ENCODE peak calls at places on chromosomes 11 and 22, in five cellular contexts. One of them, this sample, is unnamed.

GRCh38 chr11:20127671-20128527 is 32.4 kb downstream of the DBX1 start:
- DNase-seq in activated T-helper 1 cell treated with anti-CD3 and anti-CD28 coated beads, Interleukin-2, amount 50 U/mL, for 16 hours: peak; percentile 60
- DNase-seq in tibial nerve: peak; percentile 83
- DNase-seq in T-helper 2 cell: peak; percentile 24
- DNase-seq in posterior vena cava: peak; percentile 91
- DNase-seq in this sample: peak; percentile 50

GRCh38 chr11:10050561-10050960 is 243.5 kb downstream of the SBF2 start:
- DNase-seq in activated T-helper 1 cell treated with anti-CD3 and anti-CD28 coated beads, Interleukin-2, amount 50 U/mL, for 16 hours: no peak
- DNase-seq in tibial nerve: no peak
- DNase-seq in T-helper 2 cell: no peak
- DNase-seq in posterior vena cava: no peak
- DNase-seq in this sample: no peak

GRCh38 chr11:90204832-90205646 is 17.8 kb downstream of the CHORDC1 start:
- DNase-seq in activated T-helper 1 cell treated with anti-CD3 and anti-CD28 coated beads, Interleukin-2, amount 50 U/mL, for 16 hours: no peak
- DNase-seq in tibial nerve: no peak
- DNase-seq in T-helper 2 cell: peak; percentile 19
- DNase-seq in posterior vena cava: no peak
- DNase-seq in this sample: no peak

GRCh38 chr11:100851584-100852152 is 164.6 kb downstream of the ARHGAP42 start:
- DNase-seq in activated T-helper 1 cell treated with anti-CD3 and anti-CD28 coated beads, Interleukin-2, amount 50 U/mL, for 16 hours: no peak
- DNase-seq in tibial nerve: no peak
- DNase-seq in T-helper 2 cell: no peak
- DNase-seq in posterior vena cava: no peak
- DNase-seq in this sample: no peak

GRCh38 chr11:821513-822371 is 3.0 kb downstream of the PNPLA2 start:
- DNase-seq in activated T-helper 1 cell treated with anti-CD3 and anti-CD28 coated beads, Interleukin-2, amount 50 U/mL, for 16 hours: no peak
- DNase-seq in tibial nerve: no peak
- DNase-seq in T-helper 2 cell: no peak
- DNase-seq in posterior vena cava: peak; percentile 91
- DNase-seq in this sample: no peak

GRCh38 chr22:40533712-40534378 is 102.7 kb downstream of the MRTFA start:
- DNase-seq in activated T-helper 1 cell treated with anti-CD3 and anti-CD28 coated beads, Interleukin-2, amount 50 U/mL, for 16 hours: no peak
- DNase-seq in tibial nerve: peak; percentile 29
- DNase-seq in T-helper 2 cell: peak; percentile 50
- DNase-seq in posterior vena cava: no peak
- DNase-seq in this sample: no peak

GRCh38 chr11:64092119-64092760 is 56.5 kb downstream of the FLRT1 start:
- DNase-seq in activated T-helper 1 cell treated with anti-CD3 and anti-CD28 coated beads, Interleukin-2, amount 50 U/mL, for 16 hours: no peak
- DNase-seq in tibial nerve: no peak
- DNase-seq in T-helper 2 cell: no peak
- DNase-seq in posterior vena cava: no peak
- DNase-seq in this sample: no peak

GRCh38 chr11:118889796-118890195 is 6.1 kb downstream of the CXCR5 start:
- DNase-seq in activated T-helper 1 cell treated with anti-CD3 and anti-CD28 coated beads, Interleukin-2, amount 50 U/mL, for 16 hours: no peak
- DNase-seq in tibial nerve: no peak
- DNase-seq in T-helper 2 cell: no peak
- DNase-seq in posterior vena cava: peak; percentile 96
- DNase-seq in this sample: no peak

GRCh38 chr22:32636884-32637283 is 162.3 kb downstream of the FBXO7 start:
- DNase-seq in activated T-helper 1 cell treated with anti-CD3 and anti-CD28 coated beads, Interleukin-2, amount 50 U/mL, for 16 hours: no peak
- DNase-seq in tibial nerve: no peak
- DNase-seq in T-helper 2 cell: no peak
- DNase-seq in posterior vena cava: no peak
- DNase-seq in this sample: no peak

GRCh38 chr22:44426981-44427380 is 71.1 kb downstream of the RTL6 start:
- DNase-seq in activated T-helper 1 cell treated with anti-CD3 and anti-CD28 coated beads, Interleukin-2, amount 50 U/mL, for 16 hours: no peak
- DNase-seq in tibial nerve: no peak
- DNase-seq in T-helper 2 cell: no peak
- DNase-seq in posterior vena cava: no peak
- DNase-seq in this sample: no peak

GRCh38 chr11:38006466-38006865 is 1408.4 kb upstream of the RAG2 start:
- DNase-seq in activated T-helper 1 cell treated with anti-CD3 and anti-CD28 coated beads, Interleukin-2, amount 50 U/mL, for 16 hours: no peak
- DNase-seq in tibial nerve: no peak
- DNase-seq in T-helper 2 cell: no peak
- DNase-seq in posterior vena cava: no peak
- DNase-seq in this sample: no peak

GRCh38 chr11:69209421-69209820 is 53.7 kb downstream of the SMIM38 start:
- DNase-seq in activated T-helper 1 cell treated with anti-CD3 and anti-CD28 coated beads, Interleukin-2, amount 50 U/mL, for 16 hours: no peak
- DNase-seq in tibial nerve: no peak
- DNase-seq in T-helper 2 cell: no peak
- DNase-seq in posterior vena cava: peak; percentile 55
- DNase-seq in this sample: no peak

GRCh38 chr11:66115638-66116410 is 45.8 kb downstream of the PACS1 start:
- DNase-seq in activated T-helper 1 cell treated with anti-CD3 and anti-CD28 coated beads, Interleukin-2, amount 50 U/mL, for 16 hours: no peak
- DNase-seq in tibial nerve: no peak
- DNase-seq in T-helper 2 cell: peak; percentile 52
- DNase-seq in posterior vena cava: no peak
- DNase-seq in this sample: no peak

This sample was measured in T1000.